ENCODE peak calls at places on chromosomes 5 and 9, in six cellular contexts. I is OCI-LY7; P is brain microvascular endothelial cell; W is CD4-positive, CD25-positive, alpha-beta regulatory T cell; S is fibroblast of lung; Z is cardiac muscle cell. D is an unnamed sample.

GRCh38 chr9:129671519-129671918 is 6.1 kb downstream of the PRRX2 start:
- DNase-seq in I (no peak), P (no peak), W (no peak), S (no peak), Z (no peak), D (no peak)

GRCh38 chr9:127598839-127599549 is 13.1 kb upstream of the STXBP1 start:
- DNase-seq in I (no peak), P (no peak), W (no peak), S (no peak), Z (no peak), D (no peak)

GRCh38 chr9:126131066-126132010 is 195.3 kb upstream of the MVB12B start:
- DNase-seq in I (no peak), P (no peak), W (no peak), S (no peak), Z (no peak), D (no peak)

GRCh38 chr9:119968837-119969707 is 599.8 kb upstream of the BRINP1 start:
- DNase-seq in I (peak; percentile 60), P (peak; percentile 74), W (no peak), S (peak; percentile 57), Z (peak; percentile 84), D (no peak)

GRCh38 chr9:126367139-126367538 is 40.5 kb downstream of the MVB12B start:
- DNase-seq in I (no peak), P (no peak), W (no peak), S (no peak), Z (no peak), D (no peak)

GRCh38 chr5:41338276-41338675 is 124.9 kb upstream of the C6 start:
- DNase-seq in I (no peak), P (no peak), W (no peak), S (peak; percentile 42), Z (no peak), D (no peak)

GRCh38 chr9:113436753-113437515 is 26.4 kb downstream of the C9orf43 start:
- DNase-seq in I (no peak), P (peak; percentile 12), W (no peak), S (no peak), Z (no peak), D (no peak)

GRCh38 chr9:34185778-34186551 is 7.1 kb downstream of the UBAP1 start:
- DNase-seq in I (peak; percentile 14), P (peak; percentile 77), W (peak; percentile 35), S (peak; percentile 89), Z (no peak), D (no peak)

GRCh38 chr9:26744362-26744965 is 148.1 kb downstream of the CAAP1 start:
- DNase-seq in I (peak; percentile 45), P (no peak), W (peak; percentile 12), S (peak; percentile 60), Z (peak; percentile 41), D (no peak)

GRCh38 chr5:135482383-135482933 is 30.3 kb upstream of the TIFAB start:
- DNase-seq in I (no peak), P (no peak), W (no peak), S (no peak), Z (no peak), D (no peak)

GRCh38 chr5:82748688-82749091 is 328.5 kb downstream of the TMEM167A start:
- DNase-seq in I (no peak), P (no peak), W (no peak), S (no peak), Z (no peak), D (no peak)

GRCh38 chr5:150989695-150990094 is 30.7 kb upstream of the GPX3 start:
- DNase-seq in I (peak; percentile 29), P (no peak), W (no peak), S (no peak), Z (peak; percentile 27), D (no peak)

GRCh38 chr9:133151601-133152525 is 11.9 kb downstream of the GBGT1 start:
- DNase-seq in I (no peak), P (no peak), W (no peak), S (no peak), Z (no peak), D (no peak)

GRCh38 chr9:132638240-132638639 is 31.5 kb downstream of the DDX31 start:
- DNase-seq in I (no peak), P (peak; percentile 2), W (no peak), S (peak; percentile 59), Z (no peak), D (no peak)

GRCh38 chr9:124410321-124410913 is 4.8 kb downstream of the PSMB7 start:
- DNase-seq in I (no peak), P (no peak), W (no peak), S (peak; percentile 51), Z (no peak), D (no peak)

GRCh38 chr5:181190711-181191525 is 14.1 kb downstream of the TRIM7 start:
- DNase-seq in I (peak; percentile 77), P (no peak), W (peak; percentile 59), S (peak; percentile 43), Z (peak; percentile 70), D (no peak)

GRCh38 chr5:167208911-167209310 is 1082.5 kb upstream of the WWC1 start:
- DNase-seq in I (no peak), P (no peak), W (no peak), S (no peak), Z (no peak), D (no peak)

GRCh38 chr9:12851331-12851730 is 76.5 kb downstream of the LURAP1L start:
- DNase-seq in I (no peak), P (no peak), W (no peak), S (no peak), Z (no peak), D (no peak)

GRCh38 chr5:88885043-88885442 is 2.1 kb upstream of the MEF2C start:
- DNase-seq in I (no peak), P (no peak), W (no peak), S (no peak), Z (no peak), D (no peak)

GRCh38 chr9:112572416-112572815 is 85.8 kb downstream of the KIAA1958 start:
- DNase-seq in I (no peak), P (no peak), W (no peak), S (no peak), Z (no peak), D (no peak)

GRCh38 chr9:38380872-38381534 is 11.5 kb upstream of the ALDH1B1 start:
- DNase-seq in I (no peak), P (no peak), W (no peak), S (no peak), Z (peak; percentile 21), D (no peak)

GRCh38 chr5:111635151-111635945 is 121.6 kb downstream of the NREP start:
- DNase-seq in I (no peak), P (no peak), W (no peak), S (peak; percentile 33), Z (no peak), D (no peak)

GRCh38 chr9:105438136-105438839 is 9.5 kb upstream of the FSD1L start:
- DNase-seq in I (no peak), P (peak; percentile 70), W (no peak), S (peak; percentile 85), Z (no peak), D (no peak)

GRCh38 chr9:76576344-76576743 is 117.4 kb downstream of the GCNT1 start:
- DNase-seq in I (peak; percentile 80), P (peak; percentile 86), W (no peak), S (peak; percentile 70), Z (no peak), D (no peak)

GRCh38 chr9:86705474-86705873 is 241.8 kb downstream of the GAS1 start:
- DNase-seq in I (no peak), P (peak; percentile 3), W (no peak), S (no peak), Z (no peak), D (no peak)

GRCh38 chr9:86713970-86714369 is 233.3 kb downstream of the GAS1 start:
- DNase-seq in I (no peak), P (no peak), W (no peak), S (no peak), Z (no peak), D (no peak)

GRCh38 chr9:86707932-86708510 is 239.3 kb downstream of the GAS1 start:
- DNase-seq in I (no peak), P (no peak), W (no peak), S (no peak), Z (no peak), D (no peak)

GRCh38 chr9:86706391-86706790 is 240.9 kb downstream of the GAS1 start:
- DNase-seq in I (no peak), P (peak; percentile 5), W (no peak), S (no peak), Z (no peak), D (no peak)

DNA sequence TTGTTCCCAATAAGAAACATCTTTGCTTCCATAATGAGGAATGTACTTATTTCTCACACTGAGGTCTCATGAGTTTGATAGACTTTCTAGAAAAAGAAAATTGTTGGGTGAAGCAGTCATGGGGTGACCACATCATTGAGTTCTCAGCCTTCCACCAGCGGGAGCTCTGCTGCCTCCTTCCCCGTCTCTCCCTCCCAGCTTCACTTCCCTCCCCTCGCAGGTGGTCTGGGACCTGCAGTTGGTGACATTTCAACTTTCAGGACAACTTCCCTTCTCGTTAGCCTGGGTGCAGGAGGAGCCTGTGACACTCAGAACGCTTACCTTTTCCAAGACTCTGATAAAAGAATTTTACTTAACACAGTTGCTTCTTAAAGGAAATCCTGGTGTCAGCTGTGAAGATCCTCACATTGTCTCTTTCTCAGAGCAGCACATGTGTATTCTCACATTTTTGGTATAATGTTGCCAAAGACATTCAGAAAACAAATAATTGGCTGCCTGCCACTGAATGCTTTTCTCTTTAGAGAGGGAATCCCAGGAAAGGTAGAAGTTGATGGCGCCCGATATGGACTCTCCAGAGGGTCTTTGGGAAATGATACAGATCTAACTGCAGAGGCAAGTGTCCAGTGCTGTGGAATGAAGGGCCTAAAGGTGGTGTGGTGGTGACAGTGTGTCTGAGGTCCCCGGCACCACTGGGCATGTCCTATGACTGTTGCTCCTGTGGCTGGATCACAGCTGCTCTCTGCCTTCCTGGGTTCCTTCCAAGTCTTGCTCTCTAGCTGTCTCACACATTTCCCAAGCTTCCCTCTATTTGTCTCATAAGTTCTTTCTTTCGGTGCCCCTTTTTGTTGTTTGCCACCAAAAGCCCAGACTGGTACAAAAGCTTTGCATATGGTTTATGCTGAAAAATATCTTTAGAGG is 238.1 kb downstream of the GAS1 start:
- DNase-seq in I (no peak), P (no peak), W (no peak), S (no peak), Z (no peak), D (no peak)
- H3K27ac ChIP-seq in I (no peak overlapping the region), P (no peak overlapping the region), W (no peak overlapping the region), S (no peak overlapping the region), Z (no peak overlapping the region), D (no peak overlapping the region)

GRCh38 chr9:22005083-22005699 is 3.9 kb downstream of the CDKN2B start:
- DNase-seq in I (peak; percentile 47), P (peak; percentile 48), W (peak; percentile 21), S (no peak), Z (peak; percentile 13), D (no peak)
- H3K27ac ChIP-seq in I (no peak overlapping the region), P (peak overlapping the region; percentile 89), W (no peak overlapping the region), S (no peak overlapping the region), Z (no peak overlapping the region), D (no peak overlapping the region)

DNA sequence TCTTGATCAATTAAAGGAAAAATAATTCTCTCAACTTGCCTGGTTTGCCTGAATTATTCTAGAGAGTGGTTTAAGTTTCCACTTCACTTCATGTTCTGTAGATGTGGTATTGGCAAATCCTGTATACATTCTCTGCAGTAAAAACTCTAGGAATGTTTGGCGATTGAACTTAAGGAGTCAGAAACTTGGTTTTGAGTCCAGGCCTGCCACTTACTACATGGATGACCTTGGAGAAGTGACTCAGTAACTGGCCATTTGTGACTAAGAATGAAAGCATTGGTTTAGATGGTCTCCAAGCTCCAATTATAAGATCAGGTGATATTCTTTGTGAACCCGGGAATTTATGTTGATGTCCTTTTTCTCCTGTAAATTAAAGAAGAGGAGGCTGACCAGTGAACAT is 233.8 kb downstream of the GAS1 start:
- DNase-seq in I (no peak), P (no peak), W (no peak), S (peak; percentile 51), Z (no peak), D (no peak)
- H3K27ac ChIP-seq in I (no peak overlapping the region), P (no peak overlapping the region), W (no peak overlapping the region), S (peak overlapping the region; percentile 24), Z (no peak overlapping the region), D (no peak overlapping the region)

GRCh38 chr5:34740306-34740891 is 84.3 kb downstream of the RAI14 start:
- DNase-seq in I (no peak), P (no peak), W (no peak), S (peak; percentile 41), Z (no peak), D (no peak)
- H3K27ac ChIP-seq in I (no peak overlapping the region), P (no peak overlapping the region), W (no peak overlapping the region), S (peak overlapping the region; percentile 24), Z (no peak overlapping the region), D (peak overlapping the region; percentile 49)

D was measured in vagina.